ENCODE peak calls at places on chromosomes 6 and 20, in eight cellular contexts. A is tibial artery; I is left ventricle myocardium inferior; D is heart right ventricle; C is neural progenitor cell; N is cardiac muscle cell; V is brain microvascular endothelial cell; K is CD8-positive, alpha-beta T cell. Y is an unnamed sample.
A peak's percentile ranks its signal among the peaks of the same experiment; 100 is the strongest.

GRCh38 chr6:166167801-166168615 is at the start of gene TBXT:
- DNase-seq in D (no peak), C (peak; percentile 84), V (no peak), K (no peak), A (no peak), N (peak; percentile 11), I (no peak), Y (no peak)

GRCh38 chr6:163356324-163356723 is 58.2 kb upstream of the QKI start:
- DNase-seq in D (peak; percentile 72), K (no peak), I (peak; percentile 66), N (peak; percentile 87), V (peak; percentile 80), A (peak; percentile 72), C (peak; percentile 21), Y (no peak)

GRCh38 chr6:138576303-138576702 is 77.0 kb upstream of the NHSL1 start:
- DNase-seq in C (peak; percentile 49), I (no peak), K (no peak), D (no peak), V (no peak), N (no peak), A (no peak), Y (no peak)

GRCh38 chr6:24658573-24659511 is 7.9 kb downstream of the TDP2 start:
- DNase-seq in I (no peak), D (no peak), K (no peak), A (no peak), V (peak; percentile 20), N (peak; percentile 79), C (no peak), Y (no peak)

GRCh38 chr20:20000223-20000968 is 16.8 kb upstream of the NAA20 start:
- DNase-seq in K (no peak), N (no peak), V (no peak), D (no peak), I (no peak), C (no peak), A (no peak), Y (no peak)

GRCh38 chr6:166839569-166839968 is 116.8 kb downstream of the RNASET2 start:
- DNase-seq in K (no peak), A (no peak), D (no peak), N (peak; percentile 17), C (no peak), V (no peak), I (no peak), Y (no peak)

GRCh38 chr6:32842690-32843089 is 1.2 kb downstream of the PSMB8 start:
- DNase-seq in C (no peak), N (no peak), V (no peak), D (no peak), I (no peak), K (no peak), A (no peak), Y (no peak)

GRCh38 chr20:50720582-50720981 is 10.8 kb upstream of the PARD6B start:
- DNase-seq in I (no peak), N (no peak), C (no peak), K (no peak), D (no peak), V (no peak), A (no peak), Y (no peak)

GRCh38 chr6:52994789-52995078 is 350 bp downstream of the GSTA4 start:
- DNase-seq in K (peak; percentile 14), N (no peak), D (peak; percentile 33), I (peak; percentile 27), C (no peak), A (peak; percentile 74), V (no peak), Y (no peak)

GRCh38 chr6:17381429-17382147 is 11.8 kb upstream of the CAP2 start:
- DNase-seq in K (no peak), C (no peak), A (peak; percentile 75), I (no peak), V (peak; percentile 73), D (no peak), N (peak; percentile 85), Y (no peak)

GRCh38 chr6:168773788-168774187 is 332.8 kb downstream of the SMOC2 start:
- DNase-seq in I (no peak), A (no peak), K (no peak), N (no peak), D (no peak), V (no peak), C (no peak), Y (no peak)

GRCh38 chr6:5942591-5942990 is 64.1 kb downstream of the NRN1 start:
- DNase-seq in I (no peak), K (no peak), D (no peak), N (peak; percentile 7), A (no peak), C (no peak), V (no peak), Y (no peak)

GRCh38 chr6:165819394-165819793 is 156.4 kb upstream of the PDE10A start:
- DNase-seq in N (peak; percentile 27), V (peak; percentile 22), I (no peak), C (peak; percentile 41), D (no peak), A (no peak), K (no peak), Y (no peak)

GRCh38 chr20:7967199-7967844 is 27.1 kb upstream of the HAO1 start:
- DNase-seq in C (no peak), V (peak; percentile 17), K (no peak), I (no peak), D (no peak), A (no peak), N (peak; percentile 82), Y (peak; percentile 66)

GRCh38 chr6:29602564-29603361 is 17.8 kb downstream of the OR2H2 start:
- DNase-seq in I (no peak), K (no peak), C (peak; percentile 85), V (peak; percentile 20), A (no peak), N (peak; percentile 25), D (no peak), Y (no peak)

GRCh38 chr20:35511814-35512420 is 17.5 kb downstream of the C20orf173 start:
- DNase-seq in N (peak; percentile 67), K (no peak), V (peak; percentile 33), A (no peak), D (no peak), C (peak; percentile 35), I (no peak), Y (no peak)

GRCh38 chr20:56504373-56505005 is 20.1 kb upstream of the FAM209A start:
- DNase-seq in K (no peak), D (no peak), I (no peak), A (no peak), C (peak; percentile 34), N (peak; percentile 6), V (no peak), Y (no peak)

GRCh38 chr20:555933-556332 is 12.3 kb upstream of the CSNK2A1 start:
- DNase-seq in V (no peak), D (no peak), K (no peak), A (no peak), N (peak; percentile 50), I (peak; percentile 29), C (no peak), Y (no peak)

GRCh38 chr20:52191132-52191435 is 495 bp downstream of the ZFP64 start:
- DNase-seq in K (no peak), A (no peak), N (no peak), I (no peak), C (no peak), D (no peak), V (no peak), Y (no peak)

GRCh38 chr6:148342146-148343027 is at the start of gene SASH1:
- DNase-seq in C (peak; percentile 97), N (peak; percentile 82), K (no peak), I (peak; percentile 66), V (peak; percentile 55), A (peak; percentile 87), D (peak; percentile 71), Y (no peak)

DNA sequence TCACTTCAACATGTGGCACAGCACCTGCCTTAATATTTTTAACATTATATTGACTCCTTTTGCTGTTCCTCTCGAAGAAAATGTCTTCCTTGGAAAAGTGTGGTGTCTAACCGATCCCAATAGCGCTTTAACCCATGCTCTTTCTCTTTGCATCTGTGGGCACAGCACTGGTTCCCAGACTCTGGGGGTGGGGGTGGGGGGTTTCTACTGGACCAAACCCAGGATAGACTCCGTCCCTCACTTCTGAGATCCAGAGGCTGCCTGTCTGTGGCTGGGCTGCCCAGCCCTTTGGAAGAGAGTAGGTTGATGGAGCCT is 3.9 kb upstream of the ZNF292 start:
- DNase-seq in K (no peak), I (no peak), C (no peak), A (no peak), N (no peak), D (no peak), V (no peak), Y (no peak)
- H3K4me3 ChIP-seq in K (peak overlapping the region; percentile 62), I (peak overlapping the region; percentile 79), C (peak overlapping the region; percentile 35), A (peak overlapping the region; percentile 66), N (peak overlapping the region; percentile 18), D (peak overlapping the region; percentile 72), V (peak overlapping the region; percentile 63), Y (peak overlapping the region; percentile 42)

DNA sequence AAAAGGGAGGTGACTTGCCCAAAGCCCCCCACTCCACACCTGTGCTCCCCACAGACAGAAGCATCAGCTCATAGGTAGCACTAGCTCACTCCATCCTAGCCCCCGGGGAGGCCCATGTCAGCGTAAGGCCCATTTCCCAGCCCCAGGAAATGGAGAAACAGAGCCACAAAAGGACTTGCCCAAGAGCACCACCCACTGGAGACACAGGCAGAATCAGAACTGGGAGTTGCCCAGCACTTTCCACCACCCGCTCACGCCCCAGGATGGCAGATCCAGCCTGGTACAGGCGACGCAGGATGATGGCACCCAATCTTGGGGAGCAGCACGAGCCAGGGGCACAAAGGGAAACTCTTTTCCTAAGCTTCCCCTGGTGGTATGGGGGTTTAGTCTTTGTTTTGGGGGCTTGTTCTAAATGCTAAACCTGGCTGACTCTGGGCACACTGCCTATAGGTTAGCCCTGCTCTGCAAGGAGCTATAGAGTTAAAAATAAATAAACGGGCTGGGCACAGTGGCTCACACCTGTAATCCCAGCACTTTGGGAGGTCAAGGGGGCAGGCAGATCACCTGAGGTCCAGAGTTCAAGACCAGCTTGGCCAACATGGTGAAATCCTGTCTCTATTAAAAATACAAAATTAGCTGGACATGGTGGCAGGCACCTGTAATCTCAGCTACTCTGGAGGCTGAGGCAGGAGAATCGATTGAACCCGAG is 11.8 kb downstream of the C20orf203 start:
- DNase-seq in N (no peak), C (no peak), A (no peak), D (no peak), I (no peak), V (no peak), K (no peak), Y (no peak)
- TF ChIP-seq CTCF in N (no peak), C (peak; percentile 26), A (no peak), D (no peak), I (no peak), V (peak; percentile 37), K (no peak), Y (no peak)

GRCh38 chr6:34516391-34517324 is 39.5 kb downstream of the SPDEF start:
- DNase-seq in K (no peak), I (peak; percentile 3), V (no peak), D (no peak), A (no peak), C (no peak), N (no peak), Y (no peak)
- H3K27me3 ChIP-seq in K (no peaks in the 10 kb centered on the region), I (peaks cover 53% of the 10 kb centered on the region), V (peaks cover 18% of the 10 kb centered on the region), D (peaks cover 23% of the 10 kb centered on the region), A (no peaks in the 10 kb centered on the region), C (peaks cover 40% of the 10 kb centered on the region), N (no peaks in the 10 kb centered on the region), Y (peaks cover 16% of the 10 kb centered on the region)

DNA sequence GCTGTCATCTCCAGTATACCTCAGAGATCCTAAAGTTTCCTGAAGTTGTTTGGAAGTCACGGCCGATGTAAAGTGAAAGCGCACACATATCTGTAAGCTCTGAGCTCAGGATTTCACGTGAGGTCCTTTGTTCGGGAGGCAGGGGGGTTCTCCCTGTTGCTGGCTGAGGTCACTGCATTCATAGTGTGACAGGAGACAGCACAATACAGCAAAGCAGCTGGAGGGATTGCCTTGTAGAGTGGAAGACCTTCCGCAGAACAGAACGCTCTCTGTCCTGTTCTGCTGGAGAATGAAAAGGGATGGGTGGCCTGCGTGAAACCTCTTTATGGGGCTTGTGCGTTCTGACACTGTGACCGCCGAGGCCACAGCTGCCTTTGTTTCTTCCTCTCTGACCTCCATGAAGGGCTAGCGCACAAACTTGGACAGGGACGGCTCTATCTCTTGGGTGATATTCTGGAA is 13.4 kb upstream of the SERPINB1 start:
- DNase-seq in V (peak; percentile 24), C (peak; percentile 53), K (no peak), I (no peak), D (no peak), N (peak; percentile 76), A (no peak), Y (no peak)
- H3K4me3 ChIP-seq in V (no peak overlapping the region), C (no peak overlapping the region), K (no peak overlapping the region), I (peak overlapping the region; percentile 52), D (peak overlapping the region; percentile 42), N (no peak overlapping the region), A (no peak overlapping the region), Y (no peak overlapping the region)